ENCODE peak calls at places on chromosomes 4 and X, in eight cellular contexts. H is astrocyte of the spinal cord, L is HFF-Myc, N is AG04450, Z is A549, Y is left lung, I is lower leg skin, U is WTC11. T is an unnamed sample.

GRCh38 chrX:105527759-105528158 is 294.6 kb upstream of the NRK start:
- DNase-seq in U (no peak), Y (no peak), I (no peak), N (no peak), H (no peak), Z (no peak), L (no peak), T (no peak)

GRCh38 chr4:81882222-81882621 is 410.5 kb upstream of the RASGEF1B start:
- DNase-seq in N (no peak), Z (no peak), I (no peak), L (no peak), Y (no peak), H (no peak), U (no peak), T (no peak)

GRCh38 chrX:15498741-15499140 is 1.9 kb upstream of the BMX start:
- DNase-seq in H (no peak), N (no peak), L (no peak), Y (no peak), U (no peak), I (no peak), Z (no peak), T (no peak)

GRCh38 chr4:129747756-129748155 is 651.8 kb downstream of the C4orf33 start:
- DNase-seq in I (no peak), Z (no peak), H (no peak), Y (no peak), N (no peak), L (no peak), U (no peak), T (no peak)

GRCh38 chrX:115013705-115014104 is 3.7 kb downstream of the IL13RA2 start:
- DNase-seq in H (no peak), Z (peak), I (no peak), L (no peak), U (no peak), N (no peak), Y (no peak), T (no peak)

GRCh38 chr4:16626945-16627344 is 271.5 kb downstream of the LDB2 start:
- DNase-seq in I (peak), L (peak), H (peak), Y (no peak), U (no peak), Z (no peak), N (peak), T (no peak)

GRCh38 chr4:73267050-73267449 is 8.5 kb upstream of the ANKRD17 start:
- DNase-seq in Y (no peak), U (no peak), H (no peak), I (no peak), Z (no peak), L (no peak), N (no peak), T (no peak)

GRCh38 chrX:151981129-151981528 is 6.7 kb upstream of the GABRE start:
- DNase-seq in N (no peak), U (no peak), L (no peak), H (peak), Z (peak), Y (no peak), I (no peak), T (no peak)

GRCh38 chrX:134743121-134743520 is 84.8 kb upstream of the PLAC1 start:
- DNase-seq in I (no peak), U (no peak), H (peak), Y (no peak), L (no peak), Z (no peak), N (no peak), T (no peak)

GRCh38 chr4:3442959-3443749 is 1.4 kb downstream of the HGFAC start:
- DNase-seq in L (no peak), H (no peak), Z (peak), Y (peak), N (no peak), U (peak), I (no peak), T (peak)

GRCh38 chr4:73423184-73423583 is 12.8 kb upstream of the AFP start:
- DNase-seq in U (no peak), H (no peak), Y (no peak), I (no peak), L (no peak), N (no peak), Z (no peak), T (no peak)

GRCh38 chrX:154370882-154371770 is 3.3 kb downstream of the FLNA start:
- DNase-seq in L (peak), Y (peak), H (peak), Z (peak), I (peak), N (peak), U (peak), T (peak)

GRCh38 chrX:100883654-100884053 is 9.5 kb upstream of the NOX1 start:
- DNase-seq in I (no peak), L (no peak), N (no peak), Z (peak), H (no peak), U (no peak), Y (no peak), T (no peak)

GRCh38 chrX:104913348-104913747 is 307.1 kb downstream of the TEX13A start:
- DNase-seq in N (no peak), H (peak), Y (no peak), Z (peak), I (no peak), L (no peak), U (no peak), T (no peak)

GRCh38 chr4:97116511-97116910 is 1026.8 kb downstream of the STPG2 start:
- DNase-seq in Y (no peak), L (no peak), N (no peak), H (no peak), I (no peak), U (no peak), Z (no peak), T (no peak)

GRCh38 chr4:2891294-2891693 is 47.6 kb downstream of the ADD1 start:
- DNase-seq in N (no peak), Z (peak), U (no peak), Y (no peak), L (no peak), I (no peak), H (peak), T (no peak)

GRCh38 chrX:144586756-144587155 is 660.5 kb upstream of the SPANXN1 start:
- DNase-seq in U (no peak), Z (no peak), N (no peak), H (peak), L (no peak), I (no peak), Y (no peak), T (no peak)

GRCh38 chrX:45322382-45322781 is 121.7 kb upstream of the DIPK2B start:
- DNase-seq in I (peak), N (peak), H (peak), Y (no peak), U (peak), L (peak), Z (peak), T (no peak)

GRCh38 chr4:187065396-187065795 is 341.7 kb upstream of the FAT1 start:
- DNase-seq in Y (no peak), Z (no peak), N (no peak), I (no peak), L (no peak), H (no peak), U (no peak), T (no peak)

GRCh38 chrX:30060718-30061117 is 154.6 kb upstream of the MAGEB2 start:
- DNase-seq in Y (no peak), Z (peak), U (peak), N (no peak), I (no peak), H (peak), L (no peak), T (no peak)

GRCh38 chr4:185576314-185576713 is 41.0 kb upstream of the PDLIM3 start:
- DNase-seq in I (no peak), Z (no peak), N (no peak), H (no peak), L (no peak), U (no peak), Y (no peak), T (no peak)

GRCh38 chr4:140673729-140674128 is 82.5 kb downstream of the TBC1D9 start:
- DNase-seq in Z (no peak), N (peak), H (no peak), Y (no peak), U (no peak), L (peak), I (no peak), T (no peak)

GRCh38 chrX:2677764-2678163 is 13.3 kb upstream of the CD99 start:
- DNase-seq in I (peak), H (peak), Y (peak), Z (peak), U (no peak), N (peak), L (peak), T (no peak)

GRCh38 chrX:16892504-16893362 is 22.6 kb upstream of the RBBP7 start:
- DNase-seq in Z (peak), N (peak), Y (no peak), L (peak), I (peak), U (peak), H (peak), T (peak)

DNA sequence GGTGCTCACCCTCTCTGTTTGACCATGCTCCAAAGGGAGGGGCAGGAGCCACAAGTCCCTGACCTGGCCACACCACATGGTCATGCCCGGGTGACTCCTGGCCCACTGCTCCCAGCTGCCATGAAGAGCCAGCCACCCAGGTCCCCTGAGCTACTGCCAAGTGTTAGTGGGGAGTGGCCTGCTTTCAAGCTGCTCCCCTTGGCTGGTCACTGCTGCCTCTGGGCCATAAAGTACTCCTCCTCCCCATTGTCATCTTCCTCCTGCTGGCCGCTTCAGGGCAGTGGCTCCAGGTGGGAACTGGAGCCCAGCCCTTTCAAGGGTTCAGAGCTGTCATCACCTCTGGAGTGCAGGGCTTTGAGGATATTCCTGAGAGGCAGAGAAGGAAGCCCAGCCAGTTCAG is 27.3 kb upstream of the RBBP7 start:
- DNase-seq in I (no peak), N (no peak), L (no peak), U (no peak), H (no peak), Z (no peak), Y (no peak), T (no peak)
- TF ChIP-seq CTCF in I (no peak), N (no peak), L (no peak), U (no peak), H (no peak), Z (no peak), Y (no peak), T (no peak)

GRCh38 chrX:123450217-123450616 is 266.1 kb downstream of the GRIA3 start:
- DNase-seq in U (no peak), L (no peak), Y (no peak), H (no peak), N (no peak), I (no peak), Z (peak), T (no peak)
- TF ChIP-seq CTCF in U (no peak), L (peak), Y (no peak), H (peak), N (peak), I (no peak), Z (peak), T (peak)

DNA sequence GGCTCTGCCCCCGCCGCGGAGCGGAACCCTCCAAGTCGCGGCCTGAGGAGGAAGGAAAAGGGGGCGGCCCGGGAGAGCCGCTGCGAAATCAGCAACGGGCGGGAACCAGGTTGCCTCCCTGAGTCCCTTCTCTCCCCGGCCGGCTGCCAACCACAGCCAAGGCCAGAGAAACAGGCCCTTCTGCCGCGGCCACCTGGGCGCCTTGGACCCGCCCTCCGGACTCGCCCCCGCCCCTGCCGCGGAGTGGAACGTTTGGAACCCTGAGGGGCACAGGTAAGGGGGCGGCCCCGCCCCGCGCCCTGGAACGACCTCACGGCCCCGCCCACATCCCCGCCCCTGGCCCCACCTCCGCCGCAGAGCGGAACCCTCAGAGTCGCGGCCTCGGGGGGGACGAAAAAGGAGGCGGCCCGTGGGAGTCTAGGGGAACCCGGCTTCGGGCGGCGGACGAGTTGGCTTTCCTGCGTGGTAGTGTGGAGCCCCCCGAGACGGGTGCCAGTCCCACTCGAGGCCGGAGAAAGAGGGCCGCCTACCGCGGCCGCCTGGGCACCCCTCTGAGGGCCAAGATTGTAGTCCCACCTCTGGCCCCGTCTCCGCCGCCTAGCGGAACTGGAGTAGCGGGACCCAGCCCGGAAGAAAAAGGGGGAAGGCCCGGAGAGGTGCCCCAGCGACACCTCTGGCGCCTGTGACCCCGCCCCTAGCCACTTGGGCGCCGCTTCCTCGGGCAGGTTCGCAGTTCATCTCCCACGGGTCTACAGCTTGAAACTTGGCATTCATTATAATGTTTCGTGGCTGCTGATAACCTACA is 669 bp upstream of the PHKA2 start:
- DNase-seq in Y (peak), I (peak), L (no peak), N (no peak), H (peak), U (peak), Z (peak), T (peak)
- TF ChIP-seq CTCF in Y (peak), I (no peak), L (peak), N (peak), H (peak), U (no peak), Z (peak), T (peak)

GRCh38 chr4:87644286-87644685 is 5.8 kb upstream of the DMP1 start:
- DNase-seq in H (no peak), N (no peak), I (no peak), Y (no peak), U (no peak), L (no peak), Z (no peak), T (no peak)
- TF ChIP-seq CTCF in H (peak), N (no peak), I (no peak), Y (no peak), U (no peak), L (no peak), Z (no peak), T (no peak)

DNA sequence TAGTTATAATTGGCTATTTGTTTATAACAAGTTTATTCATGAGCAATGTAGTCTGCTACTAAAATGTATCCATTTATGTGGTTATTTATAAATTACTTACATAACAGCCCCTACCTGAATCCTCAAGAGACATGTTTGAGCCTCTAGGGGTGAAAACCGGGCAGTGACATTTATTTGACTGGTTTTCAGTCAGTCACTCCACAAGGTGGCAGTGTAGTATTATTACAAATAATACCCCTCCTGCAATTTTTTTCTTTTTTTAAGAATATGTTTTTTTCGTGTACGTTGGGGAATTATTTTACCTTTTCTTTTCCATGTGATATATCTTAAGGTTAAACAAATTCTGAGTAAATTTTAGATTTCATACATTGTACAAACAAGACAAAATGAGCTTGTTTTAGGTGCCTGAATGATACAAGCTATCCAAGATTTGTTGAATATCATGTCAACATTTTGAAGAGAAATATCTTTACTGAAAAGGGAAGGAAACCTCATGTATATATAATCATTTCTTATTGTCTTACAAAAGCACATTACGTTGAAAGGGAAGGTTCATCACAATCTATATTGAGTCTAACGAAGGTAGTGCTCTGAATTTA is 598.7 kb upstream of the TECRL start:
- DNase-seq in N (no peak), Z (peak), U (peak), Y (no peak), H (peak), L (no peak), I (no peak), T (no peak)
- TF ChIP-seq CTCF in N (peak), Z (peak), U (peak), Y (peak), H (peak), L (no peak), I (no peak), T (peak)

GRCh38 chr4:13645075-13645474 is 17.6 kb upstream of the BOD1L1 start:
- DNase-seq in Y (no peak), U (no peak), N (no peak), I (no peak), L (no peak), Z (no peak), H (no peak), T (no peak)
- TF ChIP-seq CTCF in Y (no peak), U (no peak), N (peak), I (no peak), L (peak), Z (no peak), H (peak), T (no peak)

GRCh38 chr4:152620218-152620617 is 59.6 kb downstream of the TMEM154 start:
- DNase-seq in H (no peak), L (no peak), Y (no peak), Z (no peak), I (no peak), U (no peak), N (no peak), T (no peak)
- TF ChIP-seq CTCF in H (no peak), L (no peak), Y (no peak), Z (no peak), I (no peak), U (no peak), N (no peak), T (no peak)

T was measured in D721Med.